ENCODE peak calls at places on chromosomes 12 and 14, in seven cellular contexts. Y, H, X, P, D, C and J are unnamed samples.

GRCh38 chr12:119687344-119687865 is 19.5 kb downstream of the PRKAB1 start:
- DNase-seq in C (no peak), P (no peak), X (no peak), H (no peak), D (no peak), Y (no peak), J (no peak)

GRCh38 chr14:75399819-75400678 is 27.8 kb upstream of the JDP2 start:
- DNase-seq in H (peak; percentile 96), D (no peak), X (peak; percentile 94), P (no peak), Y (peak; percentile 89), C (no peak), J (no peak)

GRCh38 chr14:72679106-72679505 is 214.8 kb downstream of the DPF3 start:
- DNase-seq in X (no peak), H (peak; percentile 68), P (peak; percentile 52), D (no peak), Y (peak; percentile 40), C (no peak), J (no peak)

GRCh38 chr12:25236190-25236589 is 14.5 kb downstream of the KRAS start:
- DNase-seq in D (no peak), Y (no peak), X (no peak), H (no peak), C (no peak), P (peak; percentile 36), J (no peak)

GRCh38 chr14:66610154-66610563 is 102.2 kb downstream of the GPHN start:
- DNase-seq in D (no peak), Y (no peak), X (no peak), H (no peak), C (no peak), P (peak; percentile 7), J (no peak)

GRCh38 chr12:8032242-8033152 is at the start of gene FOXJ2:
- DNase-seq in Y (peak; percentile 81), C (peak; percentile 69), P (peak; percentile 58), X (peak; percentile 86), D (peak; percentile 72), H (peak; percentile 90), J (peak; percentile 81)

GRCh38 chr12:109571773-109572505 is 1.4 kb downstream of the MMAB start:
- DNase-seq in D (no peak), X (no peak), Y (no peak), H (no peak), P (no peak), C (no peak), J (no peak)

GRCh38 chr14:54686219-54686870 is 119.4 kb downstream of the SAMD4A start:
- DNase-seq in X (no peak), D (no peak), C (no peak), Y (peak; percentile 82), P (peak; percentile 91), H (peak; percentile 68), J (no peak)

GRCh38 chr12:89389755-89390661 is 37.7 kb upstream of the DUSP6 start:
- DNase-seq in H (no peak), P (peak; percentile 54), D (no peak), X (no peak), C (no peak), Y (no peak), J (no peak)

GRCh38 chr14:62189698-62190097 is 427.5 kb downstream of the SNAPC1 start:
- DNase-seq in Y (no peak), C (no peak), H (no peak), P (peak; percentile 78), D (no peak), X (no peak), J (no peak)

GRCh38 chr14:88614218-88614907 is 51.5 kb downstream of the ZC3H14 start:
- DNase-seq in H (no peak), X (no peak), P (peak; percentile 81), C (no peak), D (no peak), Y (no peak), J (no peak)

GRCh38 chr14:101823511-101824120 is 62.1 kb downstream of the PPP2R5C start:
- DNase-seq in H (no peak), P (no peak), D (peak; percentile 58), X (peak; percentile 49), Y (no peak), C (no peak), J (no peak)

GRCh38 chr12:25590021-25590721 is 37.1 kb upstream of the LMNTD1 start:
- DNase-seq in Y (no peak), X (no peak), C (no peak), H (no peak), P (no peak), D (peak; percentile 26), J (no peak)

GRCh38 chr12:62957233-62957953 is 22.4 kb upstream of the PPM1H start:
- DNase-seq in C (no peak), Y (no peak), H (no peak), P (no peak), D (no peak), X (no peak), J (no peak)

GRCh38 chr12:1091350-1091749 is 100.3 kb downstream of the ERC1 start:
- DNase-seq in C (no peak), Y (no peak), X (no peak), P (no peak), D (no peak), H (no peak), J (no peak)

GRCh38 chr12:72476301-72476700 is 204.1 kb downstream of the TRHDE start:
- DNase-seq in X (no peak), H (no peak), Y (no peak), D (no peak), C (no peak), P (no peak), J (no peak)

GRCh38 chr12:72471806-72472205 is 199.6 kb downstream of the TRHDE start:
- DNase-seq in H (no peak), C (no peak), Y (no peak), X (no peak), D (no peak), P (no peak), J (no peak)

GRCh38 chr12:72468505-72468904 is 196.3 kb downstream of the TRHDE start:
- DNase-seq in C (no peak), Y (no peak), H (peak; percentile 51), D (no peak), P (no peak), X (no peak), J (no peak)

GRCh38 chr12:72467985-72468384 is 195.8 kb downstream of the TRHDE start:
- DNase-seq in P (no peak), D (no peak), H (no peak), C (no peak), Y (no peak), X (no peak), J (no peak)

DNA sequence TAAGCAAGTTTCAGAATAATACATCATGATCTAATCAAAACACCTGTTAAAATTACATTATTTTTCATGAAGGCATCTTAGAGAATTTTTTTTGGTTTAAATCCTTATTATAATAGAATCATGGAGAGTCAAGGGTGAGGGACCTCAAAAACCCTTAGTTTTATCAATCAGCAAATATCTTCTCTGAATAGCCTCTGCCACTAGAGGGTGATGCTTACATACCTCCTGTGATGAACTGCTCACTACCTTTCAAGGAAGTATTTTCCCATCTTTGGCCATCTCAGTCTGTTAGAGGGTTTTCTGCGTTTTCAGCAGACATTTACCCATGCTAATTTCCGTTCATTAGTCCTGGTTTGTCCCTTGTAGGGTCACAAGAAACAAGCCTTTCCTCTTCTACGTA is 200.2 kb downstream of the TRHDE start:
- DNase-seq in H (no peak), X (no peak), P (no peak), C (no peak), Y (no peak), D (no peak), J (no peak)
- TF ChIP-seq CTCF in H (peak; percentile 27), X (no peak), P (no peak), C (no peak), Y (no peak), D (no peak), J (no peak)

DNA sequence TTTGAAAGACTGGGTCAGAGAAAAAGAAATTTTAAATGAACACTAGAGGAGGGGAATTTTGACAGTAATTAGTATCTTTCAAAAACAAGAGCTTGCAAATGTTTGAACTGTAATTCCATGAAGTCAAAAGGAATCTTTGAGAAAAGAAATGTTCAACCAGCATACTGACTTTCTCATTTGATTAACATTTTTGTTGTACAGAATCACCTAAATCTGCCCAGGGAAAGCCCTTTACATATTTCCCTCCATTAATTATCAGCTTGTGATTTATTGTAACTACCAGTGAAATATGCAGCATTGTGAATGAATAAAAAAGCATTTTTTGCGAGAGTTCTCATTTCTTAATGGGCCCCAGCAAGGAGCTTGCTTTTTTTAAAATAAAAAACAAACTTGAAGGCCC is 61.2 kb upstream of the CCDC91 start:
- DNase-seq in C (no peak), X (no peak), Y (no peak), P (no peak), H (no peak), D (no peak), J (no peak)
- TF ChIP-seq CTCF in C (no peak), X (no peak), Y (no peak), P (no peak), H (no peak), D (no peak), J (no peak)

DNA sequence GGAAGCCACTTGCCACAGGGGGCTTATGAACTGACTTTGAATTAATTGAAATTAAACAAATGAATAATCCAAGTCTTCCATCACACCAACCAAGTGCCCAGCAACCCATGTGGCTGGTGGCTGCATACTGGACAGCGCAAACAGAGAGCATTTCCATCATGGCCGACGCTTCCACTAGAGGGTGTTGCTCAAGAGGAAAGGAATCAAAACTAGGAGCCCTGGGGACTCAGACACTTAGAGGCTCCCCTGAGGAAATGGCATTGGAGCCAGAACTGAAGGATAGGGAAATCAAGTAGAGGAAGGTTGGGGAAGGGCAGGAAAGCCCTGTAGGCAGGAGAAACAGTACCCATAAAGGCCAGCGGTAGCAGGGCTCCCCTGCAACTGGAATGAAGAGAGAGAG is 50.6 kb upstream of the NUAK1 start:
- DNase-seq in D (no peak), C (no peak), X (no peak), P (no peak), Y (no peak), H (no peak), J (no peak)
- TF ChIP-seq CTCF in D (no peak), C (no peak), X (no peak), P (no peak), Y (no peak), H (no peak), J (no peak)

GRCh38 chr12:48966177-48966890 is 5.2 kb downstream of the WNT10B start:
- DNase-seq in Y (no peak), P (no peak), X (no peak), H (no peak), D (no peak), C (peak; percentile 33), J (no peak)

GRCh38 chr12:48961801-48962200 is 4.5 kb upstream of the ARF3 start:
- DNase-seq in C (no peak), Y (no peak), D (no peak), P (no peak), X (no peak), H (no peak), J (no peak)

GRCh38 chr12:48968004-48968403 is 3.5 kb downstream of the WNT10B start:
- DNase-seq in D (no peak), H (no peak), P (no peak), C (no peak), X (no peak), Y (no peak), J (no peak)

GRCh38 chr12:48968467-48968866 is 3.1 kb downstream of the WNT10B start:
- DNase-seq in D (no peak), P (no peak), H (no peak), C (no peak), Y (no peak), X (no peak), J (no peak)

DNA sequence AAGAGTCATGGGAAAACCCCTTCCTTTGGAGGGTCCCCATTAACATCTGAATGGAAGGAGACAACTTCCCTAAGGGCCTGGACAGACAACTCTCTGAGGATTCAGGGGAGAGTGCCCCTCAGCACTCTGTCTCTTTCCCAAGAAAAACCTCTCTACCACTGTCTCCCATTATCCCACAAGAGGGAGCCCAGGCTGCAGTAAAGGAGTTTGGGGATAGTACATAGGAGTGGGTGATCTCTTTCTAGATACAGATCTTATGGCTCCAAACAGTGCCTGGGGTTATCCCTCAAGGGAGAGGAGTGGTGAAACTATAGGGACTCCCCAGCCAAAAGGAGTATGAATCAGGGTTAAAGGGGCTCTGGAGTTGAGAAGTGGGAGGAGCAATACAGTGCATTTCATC is 6.1 kb downstream of the WNT10B start:
- DNase-seq in D (no peak), C (no peak), H (no peak), X (no peak), Y (no peak), P (peak; percentile 38), J (no peak)
- TF ChIP-seq CTCF in D (no peak), C (no peak), H (peak; percentile 17), X (no peak), Y (no peak), P (peak; percentile 62), J (no peak)